ENCODE peak calls at places on chromosomes 13 and 19, in five cellular contexts. Q is stimulated activated CD8-positive, alpha-beta memory T cell treated with anti-CD3 and anti-CD28 coated beads, Interleukin-2, amount 100 ng/mL, for 1 hour; B is Peyer's patch; E is heart left ventricle; A is Right ventricle myocardium superior. P is an unnamed sample.

GRCh38 chr19:47433121-47433520 is 13.8 kb upstream of the MEIS3 start:
- DNase-seq in Q (no peak), B (no peak), E (no peak), A (no peak), P (no peak)

GRCh38 chr13:62837895-62838294 is 1422.2 kb upstream of the PCDH20 start:
- DNase-seq in Q (no peak), B (no peak), E (no peak), A (no peak), P (no peak)

GRCh38 chr13:97318532-97318931 is 96.4 kb downstream of the MBNL2 start:
- DNase-seq in Q (no peak), B (no peak), E (no peak), A (no peak), P (no peak)

GRCh38 chr13:30409911-30410704 is 12.2 kb upstream of the UBE2L5 start:
- DNase-seq in Q (no peak), B (no peak), E (peak), A (no peak), P (no peak)

GRCh38 chr19:7224205-7224833 is 69.9 kb downstream of the INSR start:
- DNase-seq in Q (no peak), B (peak), E (no peak), A (no peak), P (peak)

GRCh38 chr19:33459220-33459619 is 62.4 kb downstream of the PEPD start:
- DNase-seq in Q (no peak), B (peak), E (no peak), A (no peak), P (no peak)

GRCh38 chr19:7395360-7395781 is 46.6 kb downstream of the ARHGEF18 start:
- DNase-seq in Q (no peak), B (no peak), E (no peak), A (no peak), P (no peak)

GRCh38 chr19:30314805-30315155 is 57.4 kb upstream of the ZNF536 start:
- DNase-seq in Q (no peak), B (no peak), E (no peak), A (no peak), P (no peak)

GRCh38 chr13:28204043-28204442 is 65.7 kb downstream of the PAN3 start:
- DNase-seq in Q (no peak), B (no peak), E (no peak), A (no peak), P (no peak)

GRCh38 chr13:73162912-73163911 is 104.4 kb downstream of the KLF5 start:
- DNase-seq in Q (no peak), B (peak), E (no peak), A (no peak), P (no peak)

GRCh38 chr13:20939662-20940061 is 37.1 kb upstream of the XPO4 start:
- DNase-seq in Q (no peak), B (no peak), E (peak), A (no peak), P (no peak)

GRCh38 chr13:94169783-94170513 is 309.5 kb downstream of the DCT start:
- DNase-seq in Q (no peak), B (no peak), E (no peak), A (peak), P (no peak)

P was measured in lung.